ENCODE peak calls at places on chromosomes 7 and 10, in seven cellular contexts. Q is heart left ventricle, T is fibroblast of lung, A is colonic mucosa, L is transverse colon, F is left ventricle myocardium inferior, W is K562. X is an unnamed sample. For H3K4me1 and H3K9me3, the result is how much of the 10 kb centered on the place peaks cover.

GRCh38 chr10:68955414-68955785 is 570 bp upstream of the DDX21 start:
- DNase-seq in Q (no peak), T (no peak), A (peak), L (peak), F (no peak), W (no peak), X (no peak)

GRCh38 chr10:12634532-12634931 is 285.2 kb downstream of the CAMK1D start:
- DNase-seq in Q (no peak), T (no peak), A (no peak), L (no peak), F (no peak), W (no peak), X (peak)

GRCh38 chr7:133650067-133650466 is 397.2 kb downstream of the EXOC4 start:
- DNase-seq in Q (no peak), T (peak), A (no peak), L (no peak), F (no peak), W (no peak), X (no peak)

GRCh38 chr10:90302758-90303443 is 554.9 kb downstream of the HTR7 start:
- DNase-seq in Q (no peak), T (no peak), A (no peak), L (no peak), F (no peak), W (no peak), X (no peak)

GRCh38 chr10:69800109-69800508 is 1.6 kb upstream of the COL13A1 start:
- DNase-seq in Q (peak), T (peak), A (peak), L (peak), F (no peak), W (peak), X (no peak)

GRCh38 chr10:625335-625699 is 64.2 kb downstream of the DIP2C start:
- DNase-seq in Q (peak), T (no peak), A (no peak), L (no peak), F (peak), W (no peak), X (peak)

GRCh38 chr10:44576715-44577191 is 191.9 kb upstream of the CXCL12 start:
- DNase-seq in Q (no peak), T (peak), A (no peak), L (no peak), F (peak), W (no peak), X (no peak)

GRCh38 chr7:149728491-149729375 is 44.7 kb downstream of the ZNF467 start:
- DNase-seq in Q (no peak), T (no peak), A (no peak), L (no peak), F (no peak), W (no peak), X (no peak)

GRCh38 chr10:123205041-123205440 is 50.8 kb downstream of the BUB3 start:
- DNase-seq in Q (no peak), T (no peak), A (no peak), L (no peak), F (no peak), W (no peak), X (no peak)

GRCh38 chr10:118472961-118473675 is 122.3 kb downstream of the PRLHR start:
- DNase-seq in Q (no peak), T (no peak), A (no peak), L (no peak), F (no peak), W (no peak), X (no peak)

GRCh38 chr10:6396652-6397051 is 183.4 kb downstream of the PRKCQ start:
- DNase-seq in Q (no peak), T (peak), A (no peak), L (no peak), F (no peak), W (no peak), X (no peak)

GRCh38 chr10:58967551-58968418 is 208.7 kb upstream of the PHYHIPL start:
- DNase-seq in Q (no peak), T (no peak), A (no peak), L (no peak), F (peak), W (no peak), X (no peak)

GRCh38 chr10:30389543-30389942 is 40.5 kb upstream of the MTPAP start:
- DNase-seq in Q (no peak), T (no peak), A (no peak), L (no peak), F (no peak), W (no peak), X (no peak)

GRCh38 chr10:93379366-93380042 is 102.6 kb downstream of the MYOF start:
- DNase-seq in Q (no peak), T (peak), A (no peak), L (no peak), F (no peak), W (no peak), X (no peak)

GRCh38 chr7:108634535-108634934 is 64.9 kb downstream of the DNAJB9 start:
- DNase-seq in Q (no peak), T (no peak), A (no peak), L (no peak), F (no peak), W (no peak), X (no peak)

GRCh38 chr7:66307591-66308215 is 102.6 kb downstream of the TPST1 start:
- DNase-seq in Q (no peak), T (peak), A (no peak), L (no peak), F (no peak), W (no peak), X (no peak)

GRCh38 chr10:77311186-77311585 is 326.4 kb downstream of the KCNMA1 start:
- DNase-seq in Q (no peak), T (no peak), A (no peak), L (no peak), F (no peak), W (no peak), X (no peak)

GRCh38 chr7:1940402-1940786 is 270.3 kb downstream of the ELFN1 start:
- DNase-seq in Q (peak), T (peak), A (peak), L (peak), F (peak), W (peak), X (peak)

GRCh38 chr7:47827886-47828285 is 120.4 kb downstream of the PKD1L1 start:
- DNase-seq in Q (no peak), T (no peak), A (no peak), L (no peak), F (no peak), W (no peak), X (peak)
- H3K4me1 ChIP-seq in Q (under half), T (under half), A (under half), L (under half), F (under half), W (under half), X (under half)

DNA sequence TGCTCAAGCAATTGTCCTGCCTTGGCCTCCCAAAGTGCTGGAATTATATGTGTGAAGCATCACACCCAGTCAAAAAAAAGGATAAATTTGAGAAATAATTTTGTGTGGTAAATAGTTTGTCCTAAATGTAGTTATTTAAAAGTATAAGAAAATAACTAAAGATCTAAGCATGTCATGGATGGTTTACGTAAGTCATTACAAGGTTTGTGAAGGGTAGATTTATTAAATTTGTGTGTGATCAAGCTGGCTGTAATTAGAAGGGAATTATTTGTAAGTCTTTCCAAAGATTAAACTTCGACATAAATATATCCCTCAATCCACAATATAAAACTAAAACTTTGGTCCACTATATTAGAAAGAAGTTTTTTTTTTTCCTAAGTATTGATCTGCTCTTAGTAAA is 28.6 kb downstream of the ORC5 start:
- DNase-seq in Q (no peak), T (peak), A (no peak), L (no peak), F (no peak), W (no peak), X (no peak)
- H3K9me3 ChIP-seq in Q (under half), T (under half), A (under half), L (under half), F (under half), W (under half), X (under half)

GRCh38 chr7:141978351-141978750 is 4.8 kb upstream of the TAS2R38 start:
- DNase-seq in Q (no peak), T (no peak), A (no peak), L (no peak), F (no peak), W (no peak), X (no peak)

GRCh38 chr7:141975806-141976523 is 2.4 kb upstream of the TAS2R38 start:
- DNase-seq in Q (peak), T (peak), A (peak), L (peak), F (peak), W (peak), X (no peak)

GRCh38 chr7:141974831-141975230 is 1.3 kb upstream of the TAS2R38 start:
- DNase-seq in Q (no peak), T (no peak), A (peak), L (peak), F (no peak), W (no peak), X (no peak)

GRCh38 chr7:141976524-141977245 is 3.1 kb upstream of the TAS2R38 start:
- DNase-seq in Q (no peak), T (no peak), A (no peak), L (no peak), F (no peak), W (no peak), X (no peak)

GRCh38 chr7:141973673-141974072 is at the start of gene TAS2R38:
- DNase-seq in Q (no peak), T (no peak), A (no peak), L (no peak), F (no peak), W (no peak), X (no peak)
- H3K4me1 ChIP-seq in Q (under half), T (under half), A (under half), L (under half), F (under half), W (under half), X (under half)

GRCh38 chr10:72542396-72542815 is 83.5 kb downstream of the MICU1 start:
- DNase-seq in Q (peak), T (no peak), A (no peak), L (no peak), F (no peak), W (no peak), X (no peak)
- H3K9me3 ChIP-seq in Q (under half), T (under half), A (under half), L (under half), F (under half), W (under half), X (under half)

GRCh38 chr10:73953665-73954064 is 42.7 kb downstream of the PLAU start:
- DNase-seq in Q (no peak), T (peak), A (no peak), L (no peak), F (no peak), W (no peak), X (no peak)
- H3K4me1 ChIP-seq in Q (under half), T (under half), A (under half), L (under half), F (under half), W (under half), X (under half)

X was measured in right atrium auricular region.